ENCODE peak calls at places on chromosomes 3 and 15, in four cellular contexts. B is endothelial cell, A is cardiac fibroblast, U is WERI-Rb-1. W is an unnamed sample.
A peak's percentile ranks its signal among the peaks of the same experiment; 100 is the strongest.

GRCh38 chr15:70528270-70528706 is 235.1 kb downstream of the UACA start:
- DNase-seq in B (no peak), A (peak; percentile 74), U (no peak), W (no peak)

GRCh38 chr3:62090066-62090465 is 283.3 kb downstream of the FEZF2 start:
- DNase-seq in B (no peak), A (no peak), U (no peak), W (no peak)

GRCh38 chr3:50617911-50618481 is 1.0 kb downstream of the MAPKAPK3 start:
- DNase-seq in B (no peak), A (no peak), U (no peak), W (peak; percentile 11)

GRCh38 chr3:164018500-164018899 is 1059.8 kb downstream of the SI start:
- DNase-seq in B (no peak), A (no peak), U (no peak), W (no peak)

GRCh38 chr15:42275780-42276395 is 2.7 kb upstream of the TMEM87A start:
- DNase-seq in B (no peak), A (no peak), U (no peak), W (no peak)

GRCh38 chr3:50338989-50339388 is 1.6 kb downstream of the RASSF1 start:
- DNase-seq in B (no peak), A (no peak), U (no peak), W (no peak)

GRCh38 chr3:11618897-11619296 is 24.8 kb downstream of the VGLL4 start:
- DNase-seq in B (no peak), A (no peak), U (no peak), W (no peak)

GRCh38 chr3:134376786-134377431 is 2.7 kb upstream of the AMOTL2 start:
- DNase-seq in B (no peak), A (no peak), U (no peak), W (no peak)

GRCh38 chr3:124903896-124904879 is 17.0 kb upstream of the ITGB5 start:
- DNase-seq in B (no peak), A (no peak), U (no peak), W (no peak)

GRCh38 chr3:11455977-11456376 is 183.8 kb downstream of the ATG7 start:
- DNase-seq in B (no peak), A (peak; percentile 81), U (no peak), W (peak; percentile 59)

GRCh38 chr3:59774613-59775012 is 724.8 kb upstream of the CFAP20DC start:
- DNase-seq in B (no peak), A (peak; percentile 72), U (no peak), W (peak; percentile 40)

GRCh38 chr3:139252719-139253118 is 91.1 kb upstream of the MRPS22 start:
- DNase-seq in B (no peak), A (no peak), U (no peak), W (no peak)

GRCh38 chr3:114178770-114179368 is at the start of gene DRD3:
- DNase-seq in B (peak; percentile 58), A (peak; percentile 57), U (no peak), W (peak; percentile 40)

GRCh38 chr3:45446706-45447105 is 58.3 kb downstream of the LARS2 start:
- DNase-seq in B (no peak), A (no peak), U (no peak), W (no peak)

GRCh38 chr15:31571676-31572075 is 245.0 kb downstream of the KLF13 start:
- DNase-seq in B (no peak), A (no peak), U (no peak), W (peak; percentile 41)

GRCh38 chr3:37569991-37570390 is 291.7 kb upstream of the CTDSPL start:
- DNase-seq in B (no peak), A (no peak), U (no peak), W (no peak)

GRCh38 chr3:101532783-101533602 is 20.0 kb upstream of the SENP7 start:
- DNase-seq in B (no peak), A (peak; percentile 6), U (no peak), W (no peak)

GRCh38 chr3:4825572-4826236 is 153.5 kb upstream of the BHLHE40 start:
- DNase-seq in B (no peak), A (no peak), U (no peak), W (no peak)

GRCh38 chr3:160084998-160085397 is 96.4 kb downstream of the IL12A start:
- DNase-seq in B (no peak), A (no peak), U (no peak), W (no peak)

GRCh38 chr3:195421410-195421809 is 21.4 kb downstream of the ACAP2 start:
- DNase-seq in B (no peak), A (no peak), U (no peak), W (no peak)

GRCh38 chr3:83193526-83193925 is 1432.1 kb upstream of the GBE1 start:
- DNase-seq in B (no peak), A (no peak), U (no peak), W (no peak)

GRCh38 chr3:52230461-52230860 is 5.0 kb upstream of the TLR9 start:
- DNase-seq in B (no peak), A (no peak), U (no peak), W (no peak)

GRCh38 chr3:52232279-52233107 is 6.5 kb downstream of the TWF2 start:
- DNase-seq in B (no peak), A (no peak), U (no peak), W (no peak)

GRCh38 chr3:52233108-52233591 is 5.8 kb downstream of the TWF2 start:
- DNase-seq in B (no peak), A (no peak), U (no peak), W (no peak)

GRCh38 chr3:52230889-52231499 is 5.5 kb upstream of the TLR9 start:
- DNase-seq in B (no peak), A (no peak), U (no peak), W (no peak)

DNA sequence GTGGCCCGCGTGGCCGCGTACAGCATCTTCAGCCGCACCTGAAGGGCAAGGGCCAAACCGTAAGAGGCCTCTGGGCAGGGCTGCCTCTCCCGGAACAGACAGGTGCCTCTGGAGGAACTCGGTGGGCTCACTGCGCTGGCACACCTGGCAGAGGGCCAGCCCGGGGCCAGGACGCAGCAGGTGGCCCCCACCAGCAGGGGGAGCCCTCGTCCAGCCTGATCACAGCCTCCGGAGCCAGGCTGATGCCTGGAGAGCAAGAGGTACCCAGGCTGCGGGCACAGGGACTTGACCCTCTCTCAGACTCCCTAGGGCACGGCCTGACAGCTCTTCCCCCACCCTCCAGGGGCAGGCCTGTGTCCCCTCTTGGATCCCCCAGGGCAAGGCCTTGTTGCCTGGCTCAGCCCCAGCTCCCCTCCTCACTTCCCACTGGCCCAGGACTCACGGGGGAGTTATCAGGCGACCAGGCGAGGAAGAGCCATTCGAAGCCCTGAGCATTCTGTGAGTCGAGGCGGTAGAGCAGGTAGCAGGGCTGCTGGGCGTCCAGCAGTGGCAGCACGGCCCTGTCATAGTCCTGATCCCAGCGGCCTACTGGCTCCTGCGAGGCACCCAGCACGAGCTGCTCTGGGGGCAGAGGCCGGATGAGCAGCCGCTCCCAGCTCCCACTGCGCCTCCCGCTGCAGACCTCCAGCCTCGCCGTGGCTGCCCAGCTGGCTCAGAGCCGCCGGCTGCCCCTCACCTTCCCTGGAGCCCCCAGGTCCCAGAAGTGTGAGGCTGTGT is 6.2 kb upstream of the TLR9 start:
- DNase-seq in B (peak; percentile 86), A (peak; percentile 63), U (peak; percentile 47), W (peak; percentile 72)
- TF ChIP-seq CTCF in B (peak; percentile 78), A (peak; percentile 93), U (peak; percentile 87), W (peak; percentile 96)

GRCh38 chr3:178275311-178275710 is 260.9 kb upstream of the KCNMB2 start:
- DNase-seq in B (no peak), A (no peak), U (no peak), W (no peak)

GRCh38 chr3:178277605-178278004 is 258.6 kb upstream of the KCNMB2 start:
- DNase-seq in B (no peak), A (peak; percentile 26), U (no peak), W (no peak)

GRCh38 chr3:178271740-178272387 is 264.4 kb upstream of the KCNMB2 start:
- DNase-seq in B (no peak), A (no peak), U (no peak), W (no peak)

GRCh38 chr3:178274711-178275110 is 261.5 kb upstream of the KCNMB2 start:
- DNase-seq in B (no peak), A (no peak), U (no peak), W (no peak)

GRCh38 chr3:178275793-178276192 is 260.4 kb upstream of the KCNMB2 start:
- DNase-seq in B (no peak), A (no peak), U (no peak), W (no peak)
- TF ChIP-seq CTCF in B (no peak), A (no peak), U (no peak), W (no peak)

DNA sequence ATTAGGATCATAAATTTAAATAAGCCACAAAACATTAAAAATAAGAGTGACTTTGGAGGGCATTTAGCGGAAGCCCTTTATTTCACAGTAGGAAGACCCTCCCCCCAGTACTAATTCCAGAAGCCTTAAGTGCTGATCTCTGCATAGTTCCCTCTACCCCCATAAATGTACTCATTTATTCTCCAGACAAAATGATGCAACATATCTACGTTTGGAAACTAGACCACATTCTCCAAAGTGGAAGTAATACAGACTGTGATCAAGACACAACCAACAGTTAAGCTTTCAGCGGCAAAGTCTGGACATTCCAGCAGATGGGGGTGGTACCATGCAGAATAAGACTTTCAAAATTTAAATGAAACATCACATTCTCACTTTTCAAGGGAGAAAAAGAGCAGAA is 44.8 kb upstream of the RPS17 start:
- DNase-seq in B (no peak), A (peak; percentile 24), U (no peak), W (peak; percentile 1)
- TF ChIP-seq CTCF in B (no peak), A (no peak), U (no peak), W (no peak)

GRCh38 chr3:89046661-89047060 is 60.8 kb upstream of the EPHA3 start:
- DNase-seq in B (no peak), A (no peak), U (no peak), W (no peak)

GRCh38 chr3:89043406-89043947 is 63.9 kb upstream of the EPHA3 start:
- DNase-seq in B (no peak), A (no peak), U (no peak), W (no peak)

DNA sequence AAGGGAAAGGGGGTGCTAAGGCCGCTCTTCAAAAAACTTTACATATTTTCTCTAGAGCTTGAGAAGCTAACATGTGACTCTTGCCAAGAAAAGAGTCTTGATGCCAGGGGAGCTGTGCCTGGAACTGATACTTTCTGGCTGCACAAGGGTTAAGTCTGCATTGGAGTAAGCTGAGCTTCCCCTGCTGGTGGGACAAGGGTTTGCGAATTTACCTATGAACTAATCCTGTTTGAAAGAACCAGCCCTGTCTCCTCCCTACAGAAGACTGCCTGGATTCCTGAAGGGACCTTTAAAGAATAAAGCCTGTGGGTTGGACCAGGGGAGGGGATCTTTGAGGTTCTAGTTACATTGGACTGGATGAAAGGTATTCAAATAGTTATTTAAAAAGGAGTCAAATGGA is 58.3 kb upstream of the EPHA3 start:
- DNase-seq in B (no peak), A (no peak), U (peak; percentile 42), W (peak; percentile 23)
- TF ChIP-seq CTCF in B (peak; percentile 52), A (peak; percentile 31), U (peak; percentile 71), W (no peak)

W was measured in MCF 10A.